ENCODE peak calls at places on chromosomes 11 and 22, in eight cellular contexts. S is hepatocyte, T is mesenchymal stem cell, Q is endothelial cell of umbilical vein, M is A549, J is GM23248, Z is IMR-90, B is fibroblast of lung. U is an unnamed sample.

GRCh38 chr11:36411202-36411640 is 98.9 kb downstream of the TRAF6 start:
- DNase-seq in Z (no peak), S (no peak), Q (peak), M (no peak), B (no peak), J (no peak), T (no peak), U (peak)

GRCh38 chr11:131889146-131889577 is 518.7 kb downstream of the NTM start:
- DNase-seq in B (peak), T (peak), M (no peak), Z (peak), J (peak), Q (no peak), S (peak), U (peak)

GRCh38 chr11:94895451-94895850 is 77.9 kb downstream of the CWC15 start:
- DNase-seq in J (peak), Q (peak), T (peak), Z (peak), B (peak), M (peak), S (peak), U (no peak)

GRCh38 chr22:33811208-33811607 is 109.1 kb downstream of the LARGE1 start:
- DNase-seq in T (no peak), J (no peak), M (no peak), S (no peak), Q (no peak), Z (no peak), B (no peak), U (no peak)

GRCh38 chr11:22337571-22338464 is at the start of gene SLC17A6:
- DNase-seq in M (peak), Q (peak), B (peak), Z (peak), J (peak), S (peak), T (peak), U (peak)

GRCh38 chr11:74018331-74019005 is 9.6 kb upstream of the UCP3 start:
- DNase-seq in S (peak), Z (peak), M (no peak), B (peak), J (peak), T (peak), Q (no peak), U (no peak)

GRCh38 chr11:73652046-73652730 is 5.8 kb downstream of the PLEKHB1 start:
- DNase-seq in Q (peak), S (no peak), J (no peak), T (no peak), B (no peak), M (no peak), Z (no peak), U (no peak)

GRCh38 chr11:86101493-86101892 is 32.6 kb upstream of the PICALM start:
- DNase-seq in M (peak), B (peak), S (no peak), Z (peak), Q (no peak), T (no peak), J (peak), U (peak)

GRCh38 chr11:8090756-8091155 is 9.7 kb downstream of the TUB start:
- DNase-seq in T (peak), Q (peak), Z (no peak), S (peak), J (peak), M (peak), B (peak), U (no peak)

GRCh38 chr11:66720223-66720898 is 8.7 kb downstream of the SPTBN2 start:
- DNase-seq in Z (peak), M (peak), S (peak), T (no peak), J (peak), Q (peak), B (peak), U (peak)

GRCh38 chr11:85602551-85603218 is 24.5 kb downstream of the DLG2 start:
- DNase-seq in T (no peak), B (no peak), M (no peak), J (peak), Z (peak), S (no peak), Q (no peak), U (no peak)

GRCh38 chr11:117610901-117611300 is 186.1 kb downstream of the DSCAML1 start:
- DNase-seq in T (no peak), S (no peak), J (no peak), Z (no peak), M (no peak), B (peak), Q (no peak), U (no peak)

GRCh38 chr11:20156876-20157613 is 3.2 kb downstream of the DBX1 start:
- DNase-seq in T (no peak), B (no peak), J (no peak), Z (no peak), Q (no peak), S (no peak), M (no peak), U (no peak)

GRCh38 chr22:19515654-19516377 is 8.4 kb downstream of the CLDN5 start:
- DNase-seq in M (no peak), Z (no peak), T (no peak), J (no peak), Q (no peak), B (no peak), S (no peak), U (no peak)

GRCh38 chr11:119368121-119369034 is 13.1 kb downstream of the USP2 start:
- DNase-seq in T (peak), Q (no peak), S (peak), M (peak), Z (peak), J (no peak), B (peak), U (no peak)

GRCh38 chr22:31628362-31628761 is 33.7 kb downstream of the PISD start:
- DNase-seq in Z (no peak), T (no peak), M (no peak), Q (no peak), J (no peak), B (no peak), S (no peak), U (no peak)

GRCh38 chr11:95699631-95700470 is 89.7 kb downstream of the FAM76B start:
- DNase-seq in B (peak), S (no peak), T (peak), J (peak), Z (peak), Q (no peak), M (no peak), U (no peak)

GRCh38 chr11:43944761-43945311 is 2.4 kb downstream of the C11orf96 start:
- DNase-seq in Z (peak), T (peak), B (no peak), S (peak), J (peak), M (peak), Q (peak), U (peak)

GRCh38 chr11:36447947-36448346 is 62.1 kb downstream of the TRAF6 start:
- DNase-seq in T (no peak), Q (no peak), M (no peak), S (no peak), Z (no peak), J (no peak), B (no peak), U (peak)

GRCh38 chr11:107757661-107758060 is 45.8 kb upstream of the SLN start:
- DNase-seq in B (no peak), Z (no peak), M (no peak), Q (no peak), T (no peak), S (no peak), J (no peak), U (no peak)

GRCh38 chr22:40324468-40325305 is 21.6 kb upstream of the ADSL start:
- DNase-seq in Z (no peak), S (no peak), B (no peak), T (no peak), Q (no peak), J (no peak), M (no peak), U (no peak)

GRCh38 chr11:10350341-10350740 is 45.5 kb downstream of the ADM start:
- DNase-seq in T (peak), Q (no peak), Z (peak), J (peak), S (no peak), M (peak), B (peak), U (peak)

GRCh38 chr11:71120346-71120963 is 131.9 kb downstream of the SHANK2 start:
- DNase-seq in M (peak), Z (no peak), S (peak), Q (no peak), T (peak), B (no peak), J (no peak), U (peak)

DNA sequence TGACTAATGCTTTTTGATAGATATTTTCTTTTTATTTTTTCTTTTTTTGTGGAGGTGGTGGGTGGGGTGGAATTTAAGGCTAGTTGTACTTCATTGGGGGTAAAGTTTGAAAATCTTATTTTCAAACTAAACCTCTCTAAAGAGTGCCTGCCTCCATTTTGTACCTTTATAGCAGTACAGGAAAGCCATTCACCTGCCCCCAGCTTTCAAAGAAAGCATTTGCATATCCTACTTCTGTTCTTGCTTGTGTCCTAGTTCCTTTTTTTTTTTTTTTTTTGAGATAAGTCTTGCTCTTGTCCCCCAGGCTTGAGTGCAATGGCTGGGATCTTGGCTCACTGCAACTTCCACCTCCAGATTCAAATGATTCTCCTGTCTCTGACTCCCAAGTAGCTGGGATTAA is 766.2 kb upstream of the LRRC4C start:
- DNase-seq in T (no peak), Z (no peak), Q (no peak), B (no peak), M (no peak), J (no peak), S (no peak), U (no peak)
- H3K4me2 ChIP-seq in T (no peak), Z (no peak), Q (no peak), B (no peak), M (no peak), J (no peak), S (no peak), U (no peak)

DNA sequence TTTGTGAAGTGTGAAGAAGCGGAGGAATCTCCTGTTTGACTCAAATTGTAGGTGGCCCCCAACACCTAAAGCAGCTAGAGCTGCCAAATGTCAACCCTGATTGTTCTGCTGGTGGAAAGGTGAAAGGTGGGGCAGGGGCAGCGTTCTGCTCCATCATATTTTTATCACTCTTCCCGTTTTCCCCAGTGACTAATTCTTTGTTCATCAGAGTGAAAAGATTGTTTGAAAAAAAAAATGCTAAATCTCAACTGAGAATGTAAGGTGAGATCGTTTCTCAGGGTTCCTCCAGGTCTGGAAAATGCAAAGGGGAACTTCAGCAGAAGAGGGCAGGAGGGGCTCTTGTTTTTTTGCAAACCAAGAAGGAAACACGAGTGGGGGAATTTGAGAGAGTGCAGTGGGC is 137.7 kb downstream of the MN1 start:
- DNase-seq in Q (peak), J (peak), M (no peak), Z (peak), S (no peak), T (no peak), B (peak), U (no peak)
- H3K4me2 ChIP-seq in Q (no peak), J (no peak), M (no peak), Z (no peak), S (no peak), T (no peak), B (no peak), U (no peak)

DNA sequence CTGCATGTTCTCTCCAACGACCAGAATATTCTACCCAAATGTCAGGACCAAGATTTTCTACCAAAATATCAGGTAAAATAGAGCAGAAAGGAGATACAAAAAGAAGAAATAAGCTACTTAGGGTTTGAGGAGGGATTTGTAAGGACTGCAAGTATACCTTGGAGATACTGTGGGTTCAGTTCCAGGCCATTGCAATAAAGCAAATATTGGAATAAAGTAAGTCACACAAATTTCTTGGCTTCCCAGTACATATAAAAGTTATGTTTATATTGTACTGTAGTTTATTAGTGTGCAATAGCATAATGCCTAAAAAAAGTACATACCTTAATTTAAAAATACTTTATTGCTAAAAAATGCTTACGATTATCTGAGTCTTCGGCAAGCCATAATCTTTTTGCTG is 34.1 kb downstream of the CCDC15 start:
- DNase-seq in B (no peak), T (no peak), S (no peak), Q (no peak), M (no peak), Z (no peak), J (no peak), U (no peak)
- H3K4me2 ChIP-seq in B (no peak), T (no peak), S (no peak), Q (no peak), M (no peak), Z (no peak), J (no peak), U (no peak)

DNA sequence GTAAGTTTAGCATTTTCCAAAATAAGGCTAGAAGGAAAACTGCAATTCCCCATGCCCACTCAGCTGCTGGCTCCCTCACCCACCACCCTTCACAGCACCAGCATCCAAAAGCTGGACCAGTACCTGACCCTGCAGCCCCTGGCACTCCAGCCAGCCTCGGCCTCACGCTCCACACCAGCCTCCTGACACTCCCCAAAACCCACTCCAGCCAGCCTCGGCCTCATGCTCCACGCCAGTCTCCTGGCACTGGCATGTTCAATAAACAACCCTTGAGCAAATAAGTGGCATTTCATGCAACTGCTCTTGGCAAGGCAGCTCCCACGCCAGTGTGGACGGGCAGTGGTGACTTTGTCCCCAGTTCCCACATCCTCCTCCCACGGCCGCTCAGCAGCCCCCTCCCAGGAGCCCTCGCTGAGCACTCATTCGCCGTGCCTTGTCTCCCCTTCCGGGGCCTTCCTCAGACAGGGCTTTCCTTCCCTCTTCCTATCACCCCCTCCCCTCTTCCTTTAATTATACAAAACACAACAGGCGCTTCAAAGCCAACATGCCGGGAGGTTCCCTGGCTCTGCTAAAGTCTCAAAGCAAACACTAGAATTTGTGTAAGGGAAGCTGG is 6.9 kb downstream of the TOLLIP start:
- DNase-seq in B (no peak), Z (no peak), T (no peak), Q (no peak), S (no peak), J (no peak), M (no peak), U (no peak)
- H3K4me2 ChIP-seq in B (no peak), Z (no peak), T (no peak), Q (no peak), S (peak), J (no peak), M (no peak), U (no peak)

GRCh38 chr11:111793863-111794262 is 27.7 kb upstream of the PPP2R1B start:
- DNase-seq in Z (peak), J (peak), Q (no peak), T (no peak), B (peak), S (no peak), M (no peak), U (peak)
- H3K4me2 ChIP-seq in Z (no peak), J (peak), Q (no peak), T (no peak), B (no peak), S (no peak), M (no peak), U (no peak)

DNA sequence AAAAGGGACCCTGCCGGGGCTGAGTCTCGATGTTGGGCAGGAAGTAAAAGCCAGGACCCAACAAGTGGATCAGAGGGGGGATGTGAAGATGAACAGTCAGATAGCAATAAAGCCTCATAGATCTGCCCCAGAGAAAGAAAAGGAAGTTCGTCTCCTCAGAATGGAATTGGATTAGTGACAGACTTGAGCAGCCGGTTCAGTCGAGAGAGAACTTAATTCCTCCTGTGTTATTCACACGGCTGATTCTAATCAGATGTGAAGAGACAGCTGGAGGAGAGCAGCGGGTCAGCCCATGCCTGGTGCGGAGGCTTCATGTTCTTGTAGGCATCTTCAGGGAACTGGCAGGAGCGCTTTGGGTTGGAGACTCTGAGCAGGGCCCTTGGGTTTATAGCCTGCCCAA is 29.3 kb upstream of the CABP7 start:
- DNase-seq in T (no peak), M (no peak), J (no peak), S (no peak), Q (no peak), B (peak), Z (no peak), U (peak)
- H3K4me2 ChIP-seq in T (no peak), M (no peak), J (no peak), S (peak), Q (no peak), B (no peak), Z (no peak), U (no peak)

GRCh38 chr11:128212324-128212723 is 375.0 kb downstream of the ETS1 start:
- DNase-seq in S (no peak), Z (no peak), T (no peak), B (no peak), M (no peak), Q (no peak), J (no peak), U (no peak)

GRCh38 chr11:128207861-128208321 is 379.5 kb downstream of the ETS1 start:
- DNase-seq in Q (peak), T (peak), M (peak), S (peak), J (peak), Z (peak), B (peak), U (peak)

GRCh38 chr11:128208329-128209220 is 378.8 kb downstream of the ETS1 start:
- DNase-seq in J (peak), M (peak), Z (peak), Q (peak), B (peak), T (peak), S (no peak), U (peak)

GRCh38 chr11:128213461-128213860 is 373.9 kb downstream of the ETS1 start:
- DNase-seq in Z (no peak), Q (no peak), B (no peak), T (no peak), J (no peak), M (no peak), S (no peak), U (no peak)

GRCh38 chr11:128210148-128210940 is 377.0 kb downstream of the ETS1 start:
- DNase-seq in J (peak), B (peak), T (peak), Q (peak), M (peak), Z (peak), S (peak), U (peak)
- H3K4me2 ChIP-seq in J (peak), B (no peak), T (peak), Q (peak), M (peak), Z (peak), S (peak), U (peak)

DNA sequence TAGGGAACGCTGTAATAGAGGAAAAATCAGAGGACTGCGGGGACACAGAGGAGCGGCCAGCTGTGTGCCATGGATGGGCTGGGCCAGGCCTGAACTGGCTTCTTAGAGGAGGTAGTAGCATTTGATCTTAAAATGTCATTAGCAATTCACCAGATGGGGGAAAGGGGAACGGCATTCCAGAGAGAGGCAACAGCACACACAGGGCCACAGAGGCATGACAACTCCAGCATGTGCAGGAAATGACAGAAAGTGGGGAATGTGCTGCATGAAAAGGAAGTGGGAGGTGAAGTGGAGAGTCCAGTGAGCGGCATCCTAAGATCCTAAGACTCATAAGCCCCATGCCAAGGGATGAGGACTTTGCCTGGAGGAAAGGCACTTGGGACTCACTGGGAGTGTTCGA is 69.0 kb downstream of the UBASH3B start:
- DNase-seq in S (no peak), M (no peak), Z (peak), J (peak), T (peak), B (peak), Q (peak), U (peak)
- H3K4me2 ChIP-seq in S (no peak), M (no peak), Z (no peak), J (no peak), T (no peak), B (no peak), Q (no peak), U (no peak)

GRCh38 chr22:28187612-28188011 is 268.6 kb upstream of the PITPNB start:
- DNase-seq in M (no peak), Z (no peak), J (no peak), T (no peak), S (no peak), Q (no peak), B (no peak), U (no peak)

GRCh38 chr22:28186641-28187040 is 267.6 kb upstream of the PITPNB start:
- DNase-seq in Q (peak), T (no peak), S (no peak), J (no peak), B (no peak), Z (no peak), M (no peak), U (no peak)

GRCh38 chr22:28183078-28183870 is 264.2 kb upstream of the PITPNB start:
- DNase-seq in S (no peak), T (no peak), B (no peak), Q (no peak), J (peak), M (no peak), Z (no peak), U (no peak)

GRCh38 chr22:28185130-28185529 is 266.1 kb upstream of the PITPNB start:
- DNase-seq in Q (no peak), S (no peak), B (no peak), Z (no peak), J (no peak), T (no peak), M (no peak), U (no peak)

DNA sequence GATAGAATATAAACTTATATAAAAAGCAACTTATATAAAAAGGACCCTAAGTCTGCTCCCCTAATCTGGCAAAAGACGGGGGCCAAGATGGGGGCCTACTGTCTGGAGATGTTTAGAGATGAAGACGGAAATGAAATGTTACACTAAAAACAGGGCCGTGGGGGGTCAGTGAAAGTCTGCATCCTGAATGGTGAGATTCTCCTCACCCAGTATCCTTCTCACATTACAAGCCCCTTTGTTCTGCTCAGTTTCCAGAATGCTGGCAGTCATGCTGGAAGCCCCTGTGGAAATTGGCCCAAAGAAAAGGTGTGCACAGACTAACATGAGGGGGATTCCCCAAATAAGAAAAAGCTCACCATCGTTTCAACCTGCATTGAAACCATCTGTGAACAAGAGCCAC is 269.4 kb upstream of the PITPNB start:
- DNase-seq in Q (no peak), Z (no peak), S (no peak), J (no peak), B (no peak), T (no peak), M (no peak), U (no peak)
- H3K4me2 ChIP-seq in Q (no peak), Z (no peak), S (no peak), J (no peak), B (no peak), T (no peak), M (no peak), U (no peak)

U was measured in trophoblast cell.